ENCODE peak calls at places on chromosomes 6 and 20, in four cellular contexts. V is GM12878, O is SK-N-SH, J is K562. X is an unnamed sample.
A peak's percentile ranks its signal among the peaks of the same experiment; 100 is the strongest.

GRCh38 chr20:58678806-58679205 is 13.8 kb upstream of the NPEPL1 start:
- DNase-seq in V (no peak), O (no peak), J (no peak), X (no peak)

GRCh38 chr6:80174931-80175572 is 68.6 kb downstream of the BCKDHB start:
- DNase-seq in O (no peak), V (no peak), J (no peak), X (no peak)

GRCh38 chr20:62190639-62191411 is 8.0 kb downstream of the MTG2 start:
- DNase-seq in O (no peak), J (no peak), V (no peak), X (no peak)

GRCh38 chr6:25579484-25579883 is 72.5 kb upstream of the SCGN start:
- DNase-seq in V (no peak), O (no peak), J (no peak), X (no peak)

GRCh38 chr6:136761227-136761922 is 30.9 kb downstream of the MAP3K5 start:
- DNase-seq in V (no peak), O (peak; percentile 39), J (no peak), X (no peak)

GRCh38 chr6:156833755-156834154 is 56.6 kb downstream of the ARID1B start:
- DNase-seq in V (no peak), O (no peak), J (no peak), X (no peak)

GRCh38 chr20:22807045-22807444 is 222.7 kb upstream of the FOXA2 start:
- DNase-seq in V (no peak), J (no peak), O (no peak), X (no peak)

GRCh38 chr20:42492998-42493397 is 696.7 kb downstream of the PTPRT start:
- DNase-seq in J (no peak), O (no peak), V (no peak), X (no peak)

GRCh38 chr20:37526238-37526838 is 1.3 kb downstream of the BLCAP start:
- DNase-seq in V (no peak), O (peak; percentile 82), J (peak; percentile 75), X (peak; percentile 73)

GRCh38 chr20:36167826-36168634 is 13.5 kb downstream of the EPB41L1 start:
- DNase-seq in J (peak; percentile 52), V (no peak), O (no peak), X (no peak)

GRCh38 chr6:33958208-33958862 is 154.5 kb upstream of the MLN start:
- DNase-seq in O (peak; percentile 56), J (peak; percentile 48), V (no peak), X (peak; percentile 13)
- TF ChIP-seq NFIC in O (no peak), J (peak; percentile 98), V (no peak), X (no peak)

GRCh38 chr6:13431861-13432465 is 55.4 kb downstream of the GFOD1 start:
- DNase-seq in V (peak; percentile 42), J (no peak), O (no peak), X (peak; percentile 45)
- TF ChIP-seq MAX in V (no peak), J (no peak), O (no peak), X (peak; percentile 41)

GRCh38 chr20:51934301-51935002 is 132.1 kb upstream of the SALL4 start:
- DNase-seq in O (no peak), J (no peak), V (no peak), X (no peak)
- TF ChIP-seq NFIC in O (no peak), J (no peak), V (no peak), X (no peak)

GRCh38 chr6:143331362-143331761 is 119.1 kb downstream of the ADAT2 start:
- DNase-seq in O (no peak), V (no peak), J (no peak), X (no peak)

GRCh38 chr6:143335865-143336264 is 114.6 kb downstream of the ADAT2 start:
- DNase-seq in O (no peak), V (no peak), J (no peak), X (no peak)

GRCh38 chr6:143333749-143334520 is 116.6 kb downstream of the ADAT2 start:
- DNase-seq in O (no peak), J (no peak), V (no peak), X (no peak)

GRCh38 chr6:143332153-143332845 is 118.2 kb downstream of the ADAT2 start:
- DNase-seq in J (no peak), V (no peak), O (no peak), X (no peak)

DNA sequence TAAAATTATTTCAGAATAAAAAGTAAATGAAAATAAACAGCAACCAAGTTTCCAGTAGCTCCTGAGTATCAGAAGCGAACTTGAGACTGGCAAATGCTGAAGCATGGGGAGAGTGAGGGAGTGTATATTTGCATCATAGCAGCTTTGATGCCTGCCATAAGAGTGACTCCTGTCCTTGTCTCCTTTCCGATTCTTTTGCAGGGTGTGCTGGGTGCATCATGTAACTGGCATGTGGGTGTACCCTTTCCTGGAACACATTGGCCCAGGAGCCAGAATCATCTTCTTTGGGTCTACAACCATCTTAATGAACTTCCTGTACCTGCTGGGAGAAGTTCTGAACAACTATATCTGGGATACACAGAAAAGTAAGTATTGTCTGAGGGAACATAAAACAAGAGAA is 117.4 kb downstream of the ADAT2 start:
- DNase-seq in O (no peak), J (no peak), V (no peak), X (no peak)
- TF ChIP-seq MAX in O (no peak), J (no peak), V (no peak), X (no peak)